ENCODE peak calls at places on chromosomes 13 and 19, in six cellular contexts. W, U, E, K, X and Q are unnamed samples.

GRCh38 chr13:76638160-76638559 is 248.0 kb downstream of the KCTD12 start:
- DNase-seq in W (no peak), U (no peak), E (no peak), K (no peak), X (no peak), Q (no peak)

GRCh38 chr13:106597190-106597589 is 29.3 kb upstream of the ARGLU1 start:
- DNase-seq in W (no peak), U (no peak), E (no peak), K (no peak), X (no peak), Q (no peak)

GRCh38 chr13:54733639-54734038 is 1705.0 kb downstream of the OLFM4 start:
- DNase-seq in W (no peak), U (no peak), E (no peak), K (no peak), X (no peak), Q (no peak)

GRCh38 chr13:71828564-71828963 is 38.4 kb downstream of the DACH1 start:
- DNase-seq in W (no peak), U (no peak), E (no peak), K (no peak), X (no peak), Q (no peak)

GRCh38 chr13:59277106-59277505 is 886.6 kb downstream of the DIAPH3 start:
- DNase-seq in W (no peak), U (no peak), E (no peak), K (no peak), X (no peak), Q (no peak)

GRCh38 chr19:7582446-7582845 is 13.2 kb upstream of the CAMSAP3 start:
- DNase-seq in W (no peak), U (no peak), E (no peak), K (no peak), X (no peak), Q (no peak)

GRCh38 chr13:57640582-57640981 is 9.0 kb downstream of the PCDH17 start:
- DNase-seq in W (no peak), U (no peak), E (no peak), K (no peak), X (no peak), Q (no peak)

GRCh38 chr19:22422220-22422619 is at the start of gene ZNF98:
- DNase-seq in W (no peak), U (no peak), E (no peak), K (no peak), X (peak; percentile 19), Q (no peak)

GRCh38 chr19:780935-781334 is 16.3 kb upstream of the PTBP1 start:
- DNase-seq in W (no peak), U (no peak), E (no peak), K (no peak), X (no peak), Q (no peak)

GRCh38 chr19:5877427-5877826 is 7.1 kb upstream of the FUT5 start:
- DNase-seq in W (no peak), U (no peak), E (no peak), K (no peak), X (no peak), Q (no peak)